ENCODE peak calls at places on chromosomes 12 and 14, in five cellular contexts. F is endothelial cell of umbilical vein, R is sigmoid colon, I is transverse colon, B is prostate gland. K is an unnamed sample.

GRCh38 chr14:85911044-85911443 is 381.1 kb downstream of the FLRT2 start:
- DNase-seq in F (no peak), R (no peak), I (no peak), B (no peak), K (no peak)

GRCh38 chr14:24441904-24442239 is 704 bp downstream of the SDR39U1 start:
- DNase-seq in B (no peak), I (peak; percentile 35), F (no peak), R (no peak), K (peak; percentile 64)

GRCh38 chr14:68283378-68284123 is 464.0 kb downstream of the RAD51B start:
- DNase-seq in F (no peak), I (peak; percentile 51), B (no peak), R (no peak), K (no peak)

GRCh38 chr12:109914461-109914860 is 14.4 kb downstream of the TCHP start:
- DNase-seq in I (no peak), B (no peak), F (no peak), R (no peak), K (no peak)

GRCh38 chr14:101408077-101408831 is 153.0 kb upstream of the DIO3 start:
- DNase-seq in B (no peak), I (no peak), R (no peak), F (no peak), K (no peak)

GRCh38 chr12:96383991-96384390 is 16.2 kb downstream of the CDK17 start:
- DNase-seq in B (no peak), R (no peak), I (no peak), F (peak; percentile 38), K (no peak)

GRCh38 chr14:24145700-24146621 is at the start of gene PSME2:
- DNase-seq in B (no peak), F (peak; percentile 7), I (no peak), R (no peak), K (no peak)

GRCh38 chr12:1594045-1594294 is 411 bp downstream of the FBXL14 start:
- DNase-seq in B (peak; percentile 54), I (peak; percentile 76), R (peak; percentile 79), F (no peak), K (peak; percentile 75)

GRCh38 chr12:1498199-1498740 is 96.1 kb downstream of the FBXL14 start:
- DNase-seq in F (no peak), R (no peak), B (no peak), I (no peak), K (no peak)

GRCh38 chr12:85280984-85281946 is 1.2 kb downstream of the ALX1 start:
- DNase-seq in R (no peak), B (no peak), F (peak; percentile 60), I (no peak), K (peak; percentile 12)

GRCh38 chr14:66401447-66402095 is 84.6 kb upstream of the CCDC196 start:
- DNase-seq in F (peak; percentile 29), R (no peak), I (no peak), B (no peak), K (no peak)

GRCh38 chr14:54761835-54762234 is 140.8 kb downstream of the GCH1 start:
- DNase-seq in R (no peak), F (no peak), B (no peak), I (no peak), K (no peak)

GRCh38 chr14:90273532-90273931 is 17.2 kb downstream of the PSMC1 start:
- DNase-seq in R (no peak), B (no peak), F (peak; percentile 66), I (no peak), K (no peak)

GRCh38 chr12:74985293-74985985 is 224.2 kb downstream of the KCNC2 start:
- DNase-seq in R (peak; percentile 44), B (no peak), F (no peak), I (no peak), K (no peak)

GRCh38 chr12:107523760-107524558 is 161.6 kb upstream of the PWP1 start:
- DNase-seq in R (no peak), I (no peak), F (no peak), B (no peak), K (no peak)

GRCh38 chr12:109695420-109695819 is 18.2 kb upstream of the FAM222A start:
- DNase-seq in F (no peak), R (no peak), B (no peak), I (no peak), K (no peak)

GRCh38 chr12:6057693-6058092 is 66.8 kb downstream of the VWF start:
- DNase-seq in I (no peak), B (no peak), R (no peak), F (no peak), K (peak; percentile 87)

GRCh38 chr12:43306066-43306465 is 245.9 kb downstream of the ADAMTS20 start:
- DNase-seq in F (peak; percentile 42), B (peak; percentile 9), I (no peak), R (peak; percentile 71), K (no peak)

GRCh38 chr14:104051092-104051813 is 34.2 kb upstream of the ASPG start:
- DNase-seq in R (no peak), B (no peak), I (no peak), F (no peak), K (no peak)

GRCh38 chr14:51035611-51036192 is 59.2 kb downstream of the TRIM9 start:
- DNase-seq in R (no peak), F (no peak), B (no peak), I (no peak), K (no peak)

GRCh38 chr12:96297504-96297903 is 102.7 kb downstream of the CDK17 start:
- DNase-seq in F (no peak), B (no peak), I (no peak), R (no peak), K (no peak)

GRCh38 chr14:76918176-76918750 is 92.1 kb downstream of the LRRC74A start:
- DNase-seq in B (peak; percentile 83), F (peak; percentile 63), I (peak; percentile 52), R (peak; percentile 94), K (no peak)

GRCh38 chr14:89775161-89775560 is 179.4 kb downstream of the EFCAB11 start:
- DNase-seq in B (no peak), F (peak; percentile 63), I (no peak), R (no peak), K (no peak)

GRCh38 chr12:53005215-53005985 is 856 bp upstream of the EIF4B start:
- DNase-seq in F (no peak), B (no peak), R (peak; percentile 68), I (no peak), K (peak; percentile 34)

GRCh38 chr12:116366824-116367223 is 89.3 kb upstream of the MED13L start:
- DNase-seq in F (no peak), B (no peak), I (no peak), R (no peak), K (no peak)

GRCh38 chr14:70716483-70716882 is 74.8 kb downstream of the TTC9 start:
- DNase-seq in R (no peak), F (no peak), B (no peak), I (no peak), K (no peak)

GRCh38 chr14:98724734-98725133 is 547.3 kb downstream of the BCL11B start:
- DNase-seq in B (no peak), F (no peak), I (no peak), R (no peak), K (peak; percentile 17)

GRCh38 chr12:116916714-116917114 is 6.0 kb downstream of the FBXW8 start:
- DNase-seq in B (no peak), F (peak; percentile 16), I (peak; percentile 9), R (no peak), K (peak; percentile 26)

GRCh38 chr14:21024668-21025373 is at the start of gene NDRG2:
- DNase-seq in R (peak; percentile 94), B (peak; percentile 84), F (no peak), I (peak; percentile 90), K (peak; percentile 95)

GRCh38 chr12:66449531-66449930 is 147.2 kb downstream of the HELB start:
- DNase-seq in I (no peak), B (no peak), F (no peak), R (no peak), K (no peak)

GRCh38 chr14:49173765-49174373 is 412.3 kb downstream of the RPS29 start:
- DNase-seq in R (no peak), B (peak; percentile 8), F (peak; percentile 55), I (peak; percentile 38), K (peak; percentile 93)
- TF ChIP-seq CTCF in R (peak; percentile 30), B (peak; percentile 21), F (peak; percentile 59), I (peak; percentile 27), K (peak; percentile 84)

GRCh38 chr12:54437243-54437642 is 18.2 kb upstream of the ITGA5 start:
- DNase-seq in I (no peak), R (no peak), F (no peak), B (no peak), K (no peak)

GRCh38 chr12:54430471-54431075 is 11.5 kb upstream of the ITGA5 start:
- DNase-seq in R (no peak), I (no peak), B (no peak), F (no peak), K (no peak)

GRCh38 chr12:54431911-54432814 is 13.1 kb upstream of the ITGA5 start:
- DNase-seq in B (no peak), I (peak; percentile 66), R (peak; percentile 94), F (peak; percentile 97), K (peak; percentile 83)

GRCh38 chr12:54429014-54429471 is 10.0 kb upstream of the ITGA5 start:
- DNase-seq in I (no peak), B (no peak), R (peak; percentile 89), F (no peak), K (no peak)

DNA sequence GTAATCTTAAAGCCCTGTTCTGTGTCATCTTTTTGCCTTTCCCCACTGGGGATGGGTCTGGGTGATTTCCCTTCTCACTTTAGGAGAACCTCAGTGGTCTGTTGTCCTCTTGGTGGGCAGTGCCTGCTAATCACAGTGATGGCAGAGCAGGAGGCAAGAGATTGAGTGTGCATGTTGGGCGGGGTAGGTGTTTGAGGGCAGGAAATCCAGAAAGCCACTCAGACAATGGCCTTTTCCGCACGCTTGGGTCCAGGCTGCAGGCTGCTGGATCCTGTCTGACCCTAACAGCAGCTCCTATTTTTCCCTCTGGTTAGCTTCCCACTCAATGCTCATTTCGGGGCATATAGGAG is 13.7 kb upstream of the ITGA5 start:
- DNase-seq in F (peak; percentile 85), B (no peak), R (no peak), I (no peak), K (no peak)
- TF ChIP-seq POLR2AphosphoS5 in F (peak; percentile 78), B (no peak), R (no peak), I (no peak), K (no peak)

GRCh38 chr14:30998100-30998706 is 27.2 kb upstream of the AP4S1 start:
- DNase-seq in I (no peak), B (no peak), F (no peak), R (no peak), K (peak; percentile 33)
- TF ChIP-seq CTCF in I (no peak), B (no peak), F (no peak), R (no peak), K (no peak)

DNA sequence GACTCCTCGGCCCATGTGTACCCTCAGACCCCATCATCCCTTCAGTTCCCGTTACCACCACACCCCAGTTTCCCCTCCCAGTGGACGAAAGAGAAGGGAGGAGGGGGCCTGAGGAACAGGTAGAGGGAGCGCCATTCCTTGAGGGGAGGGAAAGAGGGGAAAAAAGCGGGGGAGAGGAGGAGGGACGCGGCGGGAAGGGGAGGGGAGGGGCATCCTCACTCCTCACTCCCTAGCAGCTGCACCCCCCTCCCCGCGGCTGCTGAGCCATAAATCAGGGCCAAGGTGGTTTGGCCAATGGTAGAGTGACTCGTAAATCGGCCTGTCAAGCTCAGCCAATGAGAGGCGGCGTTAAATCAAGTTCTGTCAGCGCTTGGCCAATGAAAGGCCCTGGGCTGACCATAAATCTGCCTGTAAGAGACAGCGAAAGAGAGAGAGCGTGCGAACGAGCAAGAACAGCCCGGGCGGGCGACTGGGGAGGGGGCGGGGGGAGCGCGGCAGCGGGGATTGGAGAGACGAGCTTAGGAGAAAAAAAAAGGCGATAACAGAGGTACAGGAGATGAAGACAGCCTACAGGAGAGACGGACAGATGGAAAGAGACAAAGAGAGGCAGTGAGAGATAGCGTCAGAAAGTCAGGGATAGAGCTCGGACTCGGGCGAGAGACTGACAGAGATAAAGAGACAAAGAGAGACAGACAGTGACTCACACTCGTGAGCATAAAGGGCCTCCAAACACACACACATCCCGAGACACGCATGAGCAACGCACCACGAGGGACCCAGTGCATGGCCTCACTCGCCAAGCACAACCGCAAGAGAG is 5.1 kb downstream of the GPR84 start:
- DNase-seq in R (peak; percentile 99), I (peak; percentile 96), B (peak; percentile 96), F (peak; percentile 99), K (peak; percentile 99)
- TF ChIP-seq POLR2AphosphoS5 in R (peak; percentile 84), I (peak; percentile 72), B (peak; percentile 94), F (peak; percentile 63), K (no peak)